ENCODE peak calls at places on chromosomes 7 and 10, in seven cellular contexts. One of them, this sample, is unnamed.

GRCh38 chr10:92916433-92916832 is 68.1 kb downstream of the EXOC6 start:
- DNase-seq in transverse colon: no peak
- DNase-seq in left ventricle myocardium inferior: no peak
- DNase-seq in cardiac fibroblast: no peak
- DNase-seq in pancreas: no peak
- DNase-seq in cardiac muscle cell: no peak
- DNase-seq in left lung: no peak
- DNase-seq in this sample: no peak

GRCh38 chr7:90720970-90721768 is 125.0 kb downstream of the CDK14 start:
- DNase-seq in transverse colon: peak
- DNase-seq in left ventricle myocardium inferior: no peak
- DNase-seq in cardiac fibroblast: peak
- DNase-seq in pancreas: no peak
- DNase-seq in cardiac muscle cell: no peak
- DNase-seq in left lung: no peak
- DNase-seq in this sample: peak

GRCh38 chr7:153022796-153023592 is 263.4 kb downstream of the ACTR3B start:
- DNase-seq in transverse colon: no peak
- DNase-seq in left ventricle myocardium inferior: no peak
- DNase-seq in cardiac fibroblast: no peak
- DNase-seq in pancreas: no peak
- DNase-seq in cardiac muscle cell: no peak
- DNase-seq in left lung: no peak
- DNase-seq in this sample: no peak

GRCh38 chr7:158650821-158651225 is 53.8 kb downstream of the NCAPG2 start:
- DNase-seq in transverse colon: no peak
- DNase-seq in left ventricle myocardium inferior: no peak
- DNase-seq in cardiac fibroblast: peak
- DNase-seq in pancreas: no peak
- DNase-seq in cardiac muscle cell: no peak
- DNase-seq in left lung: no peak
- DNase-seq in this sample: peak

GRCh38 chr7:3234851-3235250 is 66.2 kb upstream of the SDK1 start:
- DNase-seq in transverse colon: no peak
- DNase-seq in left ventricle myocardium inferior: no peak
- DNase-seq in cardiac fibroblast: peak
- DNase-seq in pancreas: no peak
- DNase-seq in cardiac muscle cell: no peak
- DNase-seq in left lung: no peak
- DNase-seq in this sample: no peak

GRCh38 chr7:69949195-69949594 is 350.9 kb downstream of the AUTS2 start:
- DNase-seq in transverse colon: no peak
- DNase-seq in left ventricle myocardium inferior: no peak
- DNase-seq in cardiac fibroblast: no peak
- DNase-seq in pancreas: no peak
- DNase-seq in cardiac muscle cell: peak
- DNase-seq in left lung: no peak
- DNase-seq in this sample: no peak

GRCh38 chr7:7944619-7945282 is 23.8 kb upstream of the GLCCI1 start:
- DNase-seq in transverse colon: peak
- DNase-seq in left ventricle myocardium inferior: no peak
- DNase-seq in cardiac fibroblast: no peak
- DNase-seq in pancreas: no peak
- DNase-seq in cardiac muscle cell: no peak
- DNase-seq in left lung: no peak
- DNase-seq in this sample: no peak

GRCh38 chr10:132109341-132110072 is 43.8 kb downstream of the JAKMIP3 start:
- DNase-seq in transverse colon: no peak
- DNase-seq in left ventricle myocardium inferior: peak
- DNase-seq in cardiac fibroblast: peak
- DNase-seq in pancreas: no peak
- DNase-seq in cardiac muscle cell: no peak
- DNase-seq in left lung: peak
- DNase-seq in this sample: no peak

GRCh38 chr7:121187676-121188075 is 141.1 kb upstream of the WNT16 start:
- DNase-seq in transverse colon: no peak
- DNase-seq in left ventricle myocardium inferior: no peak
- DNase-seq in cardiac fibroblast: peak
- DNase-seq in pancreas: no peak
- DNase-seq in cardiac muscle cell: no peak
- DNase-seq in left lung: no peak
- DNase-seq in this sample: peak

GRCh38 chr10:110977662-110978061 is 58.3 kb downstream of the SHOC2 start:
- DNase-seq in transverse colon: no peak
- DNase-seq in left ventricle myocardium inferior: no peak
- DNase-seq in cardiac fibroblast: no peak
- DNase-seq in pancreas: no peak
- DNase-seq in cardiac muscle cell: no peak
- DNase-seq in left lung: no peak
- DNase-seq in this sample: peak

GRCh38 chr7:143392875-143393266 is 11.7 kb downstream of the ZYX start:
- DNase-seq in transverse colon: no peak
- DNase-seq in left ventricle myocardium inferior: no peak
- DNase-seq in cardiac fibroblast: peak
- DNase-seq in pancreas: no peak
- DNase-seq in cardiac muscle cell: no peak
- DNase-seq in left lung: no peak
- DNase-seq in this sample: no peak

DNA sequence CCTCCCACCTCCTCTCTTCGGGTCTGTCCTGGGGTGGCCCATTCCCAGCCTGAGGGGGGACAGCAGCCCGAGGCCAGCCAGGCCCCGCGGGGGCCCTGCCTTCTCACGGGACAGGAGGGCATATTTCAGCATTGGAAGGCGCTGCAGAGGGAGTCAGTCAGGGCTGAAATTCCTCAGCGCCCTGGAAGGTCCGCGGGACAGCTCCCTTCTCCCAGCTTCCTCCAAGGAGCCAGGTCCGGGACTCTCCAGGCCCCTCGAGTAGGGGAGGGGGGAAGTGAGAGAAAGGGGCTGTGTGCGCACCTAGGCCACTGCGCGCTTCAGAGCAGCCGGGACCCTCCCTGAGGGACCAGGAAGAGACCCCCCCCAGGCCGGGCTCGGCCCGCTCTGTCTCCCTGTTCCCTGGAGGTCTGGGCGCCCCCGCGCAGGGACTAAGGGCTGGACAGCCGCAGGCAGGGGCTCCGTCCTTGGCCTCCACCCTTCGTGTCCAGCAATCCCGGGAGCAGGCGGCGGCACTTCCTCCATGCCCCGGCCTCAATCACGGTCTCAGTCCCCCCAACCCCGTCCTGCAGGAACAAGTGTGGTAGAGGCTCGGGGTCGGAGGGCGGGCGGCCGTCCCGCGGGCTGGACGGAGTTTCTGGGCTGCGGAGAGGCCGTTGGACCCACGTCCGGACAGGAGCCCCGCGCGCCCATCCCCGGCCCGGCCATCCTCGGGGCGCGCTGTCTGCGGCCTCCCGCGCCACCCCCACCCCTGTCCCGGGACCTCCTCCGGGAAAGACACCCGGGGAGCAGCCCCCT is 6.0 kb upstream of the ELFN1 start:
- DNase-seq in transverse colon: peak
- DNase-seq in left ventricle myocardium inferior: no peak
- DNase-seq in cardiac fibroblast: no peak
- DNase-seq in pancreas: peak
- DNase-seq in cardiac muscle cell: peak
- DNase-seq in left lung: peak
- DNase-seq in this sample: no peak
- H3K4me3 ChIP-seq in transverse colon: peak
- H3K4me3 ChIP-seq in left ventricle myocardium inferior: peak
- H3K4me3 ChIP-seq in cardiac fibroblast: no peak
- H3K4me3 ChIP-seq in pancreas: no peak
- H3K4me3 ChIP-seq in cardiac muscle cell: peak
- H3K4me3 ChIP-seq in left lung: no peak
- H3K4me3 ChIP-seq in this sample: no peak

GRCh38 chr10:13276749-13277394 is 23.0 kb downstream of the PHYH start:
- DNase-seq in transverse colon: no peak
- DNase-seq in left ventricle myocardium inferior: no peak
- DNase-seq in cardiac fibroblast: peak
- DNase-seq in pancreas: no peak
- DNase-seq in cardiac muscle cell: no peak
- DNase-seq in left lung: no peak
- DNase-seq in this sample: peak
- TF ChIP-seq CTCF in transverse colon: no peak
- TF ChIP-seq CTCF in left ventricle myocardium inferior: peak
- TF ChIP-seq CTCF in cardiac fibroblast: peak
- TF ChIP-seq CTCF in pancreas: no peak
- TF ChIP-seq CTCF in cardiac muscle cell: peak
- TF ChIP-seq CTCF in left lung: no peak
- TF ChIP-seq CTCF in this sample: peak

GRCh38 chr10:22764639-22765038 is 50.3 kb upstream of the PIP4K2A start:
- DNase-seq in transverse colon: no peak
- DNase-seq in left ventricle myocardium inferior: no peak
- DNase-seq in cardiac fibroblast: no peak
- DNase-seq in pancreas: no peak
- DNase-seq in cardiac muscle cell: no peak
- DNase-seq in left lung: no peak
- DNase-seq in this sample: peak
- H3K4me3 ChIP-seq in transverse colon: no peak
- H3K4me3 ChIP-seq in left ventricle myocardium inferior: no peak
- H3K4me3 ChIP-seq in cardiac fibroblast: no peak
- H3K4me3 ChIP-seq in pancreas: no peak
- H3K4me3 ChIP-seq in cardiac muscle cell: no peak
- H3K4me3 ChIP-seq in left lung: no peak
- H3K4me3 ChIP-seq in this sample: no peak

DNA sequence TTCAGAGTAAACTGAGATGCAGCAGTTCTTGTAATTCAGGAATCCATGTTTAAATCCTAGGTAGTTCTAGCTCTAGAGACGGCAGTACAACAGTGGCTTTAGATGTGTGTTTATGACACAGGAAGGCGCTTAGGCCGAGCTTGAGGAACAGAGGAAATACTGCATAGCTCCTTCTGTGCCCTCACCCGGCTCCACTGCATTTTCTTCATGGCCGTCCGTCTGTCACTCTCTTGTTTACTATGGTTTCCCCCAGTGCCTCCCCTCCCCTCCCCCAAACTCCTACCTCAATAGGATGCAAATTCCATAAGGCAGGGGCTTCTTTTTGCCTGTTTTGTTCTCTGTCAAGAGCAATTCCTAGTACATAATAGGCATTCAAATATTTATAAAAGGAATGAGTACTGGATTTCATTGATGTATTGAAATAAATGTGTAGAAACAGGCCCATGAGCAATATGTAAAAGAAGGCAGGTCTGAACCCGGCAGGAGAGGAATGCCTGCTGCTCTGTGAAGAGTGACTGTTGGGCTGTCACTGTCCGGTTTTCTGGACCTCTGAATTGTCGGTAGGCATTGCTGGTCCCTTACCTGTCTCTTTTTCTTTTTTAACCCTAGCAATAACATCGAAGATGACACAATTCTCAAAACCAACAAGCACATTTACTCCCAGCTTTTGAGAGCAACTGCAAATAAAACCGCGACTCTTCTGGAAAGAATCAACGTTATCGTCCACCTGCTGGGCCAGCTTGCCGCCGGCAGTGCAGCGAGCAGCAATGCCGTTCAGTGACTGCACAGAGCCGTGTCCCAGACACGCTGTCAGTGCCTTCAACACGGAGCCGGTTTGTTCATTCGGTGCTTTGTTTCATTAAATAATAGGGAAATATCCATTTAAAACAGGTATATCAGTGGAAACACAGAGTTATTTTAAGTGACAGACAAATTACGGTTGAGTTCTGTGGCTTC is 12.7 kb downstream of the MMP21 start:
- DNase-seq in transverse colon: no peak
- DNase-seq in left ventricle myocardium inferior: no peak
- DNase-seq in cardiac fibroblast: no peak
- DNase-seq in pancreas: no peak
- DNase-seq in cardiac muscle cell: no peak
- DNase-seq in left lung: no peak
- DNase-seq in this sample: no peak
- TF ChIP-seq CTCF in transverse colon: no peak
- TF ChIP-seq CTCF in left ventricle myocardium inferior: no peak
- TF ChIP-seq CTCF in cardiac fibroblast: no peak
- TF ChIP-seq CTCF in pancreas: no peak
- TF ChIP-seq CTCF in cardiac muscle cell: no peak
- TF ChIP-seq CTCF in left lung: no peak
- TF ChIP-seq CTCF in this sample: no peak

DNA sequence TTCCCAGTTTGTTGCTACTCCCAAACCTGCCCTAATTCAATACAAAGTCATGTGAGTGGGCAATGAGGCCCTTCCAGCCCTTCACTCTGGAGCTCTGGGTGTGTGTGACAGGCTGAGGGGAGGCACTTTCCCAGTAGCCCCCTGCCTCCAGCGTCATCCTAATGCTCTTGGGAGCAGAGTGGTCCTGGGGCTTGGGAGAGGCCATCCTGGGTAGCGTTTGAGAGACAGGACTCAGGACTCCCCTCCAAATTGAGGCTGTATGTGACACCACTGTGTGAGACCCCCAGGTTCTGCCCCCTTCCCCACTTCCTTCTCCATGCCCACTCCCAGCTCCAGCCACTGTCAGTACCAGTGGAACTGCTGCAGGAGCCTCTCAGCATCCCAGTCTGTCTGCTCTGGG is 6.5 kb upstream of the CRYGN start:
- DNase-seq in transverse colon: no peak
- DNase-seq in left ventricle myocardium inferior: no peak
- DNase-seq in cardiac fibroblast: no peak
- DNase-seq in pancreas: no peak
- DNase-seq in cardiac muscle cell: no peak
- DNase-seq in left lung: no peak
- DNase-seq in this sample: no peak
- H3K4me3 ChIP-seq in transverse colon: no peak
- H3K4me3 ChIP-seq in left ventricle myocardium inferior: no peak
- H3K4me3 ChIP-seq in cardiac fibroblast: no peak
- H3K4me3 ChIP-seq in pancreas: no peak
- H3K4me3 ChIP-seq in cardiac muscle cell: no peak
- H3K4me3 ChIP-seq in left lung: no peak
- H3K4me3 ChIP-seq in this sample: no peak

DNA sequence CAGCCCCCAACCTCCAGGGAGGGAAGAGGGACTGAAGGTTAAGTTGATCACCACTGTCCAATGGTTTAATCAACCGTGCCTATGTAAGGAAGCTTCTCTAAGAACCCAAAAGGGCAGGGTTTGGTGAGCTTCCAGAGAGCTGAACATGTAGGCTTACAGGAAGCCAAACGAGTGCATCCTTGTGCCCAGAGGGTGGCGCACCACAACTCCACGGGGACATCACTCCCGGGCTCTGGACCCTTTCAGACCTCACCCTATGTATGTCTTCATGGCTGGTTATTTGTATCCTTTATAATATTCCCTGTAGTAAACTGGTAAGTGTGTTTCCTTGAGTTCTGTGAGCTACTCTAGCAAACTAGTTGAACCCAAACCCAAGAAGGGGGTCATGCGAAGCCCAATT is 11.5 kb upstream of the NFKB2 start:
- DNase-seq in transverse colon: peak
- DNase-seq in left ventricle myocardium inferior: no peak
- DNase-seq in cardiac fibroblast: peak
- DNase-seq in pancreas: no peak
- DNase-seq in cardiac muscle cell: peak
- DNase-seq in left lung: no peak
- DNase-seq in this sample: peak
- TF ChIP-seq CTCF in transverse colon: no peak
- TF ChIP-seq CTCF in left ventricle myocardium inferior: no peak
- TF ChIP-seq CTCF in cardiac fibroblast: peak
- TF ChIP-seq CTCF in pancreas: no peak
- TF ChIP-seq CTCF in cardiac muscle cell: peak
- TF ChIP-seq CTCF in left lung: no peak
- TF ChIP-seq CTCF in this sample: peak

GRCh38 chr7:128915841-128916642 is 5.5 kb upstream of the KCP start:
- DNase-seq in transverse colon: no peak
- DNase-seq in left ventricle myocardium inferior: no peak
- DNase-seq in cardiac fibroblast: no peak
- DNase-seq in pancreas: peak
- DNase-seq in cardiac muscle cell: no peak
- DNase-seq in left lung: no peak
- DNase-seq in this sample: no peak
- H3K4me3 ChIP-seq in transverse colon: no peak
- H3K4me3 ChIP-seq in left ventricle myocardium inferior: peak
- H3K4me3 ChIP-seq in cardiac fibroblast: no peak
- H3K4me3 ChIP-seq in pancreas: no peak
- H3K4me3 ChIP-seq in cardiac muscle cell: no peak
- H3K4me3 ChIP-seq in left lung: no peak
- H3K4me3 ChIP-seq in this sample: no peak